ENCODE peak calls at places on chromosomes 12 and 14, in seven cellular contexts. D is fibroblast of mammary gland; L is HFF-Myc; M is adrenal gland; B is AG04449; I is CD8-positive, alpha-beta T cell; Z is mammary epithelial cell. E is an unnamed sample.

GRCh38 chr12:52533686-52534470 is 13.7 kb upstream of the KRT5 start:
- DNase-seq in D (no peak), L (no peak), M (no peak), B (no peak), I (no peak), Z (no peak), E (no peak)

GRCh38 chr14:53539489-53540126 is 386.5 kb upstream of the DDHD1 start:
- DNase-seq in D (peak; percentile 78), L (peak; percentile 80), M (peak; percentile 91), B (no peak), I (peak; percentile 7), Z (peak; percentile 55), E (peak; percentile 81)

GRCh38 chr14:67491741-67492504 is 3.4 kb upstream of the TMEM229B start:
- DNase-seq in D (no peak), L (no peak), M (peak; percentile 82), B (no peak), I (no peak), Z (no peak), E (no peak)

GRCh38 chr12:20257311-20257710 is 111.0 kb upstream of the PDE3A start:
- DNase-seq in D (no peak), L (no peak), M (no peak), B (no peak), I (no peak), Z (no peak), E (no peak)

GRCh38 chr12:131345521-131346436 is 365.1 kb upstream of the SFSWAP start:
- DNase-seq in D (no peak), L (no peak), M (no peak), B (no peak), I (no peak), Z (no peak), E (no peak)

GRCh38 chr12:46361667-46362034 is 10.9 kb downstream of the SLC38A2 start:
- DNase-seq in D (no peak), L (no peak), M (no peak), B (no peak), I (no peak), Z (no peak), E (no peak)

GRCh38 chr12:19671695-19672094 is 232.4 kb downstream of the AEBP2 start:
- DNase-seq in D (peak; percentile 17), L (peak; percentile 38), M (no peak), B (no peak), I (no peak), Z (no peak), E (no peak)

GRCh38 chr12:9992296-9992695 is 6.6 kb downstream of the CLEC1B start:
- DNase-seq in D (no peak), L (no peak), M (no peak), B (no peak), I (no peak), Z (no peak), E (no peak)

GRCh38 chr12:2267624-2268477 is 215.1 kb downstream of the CACNA1C start:
- DNase-seq in D (peak; percentile 75), L (no peak), M (no peak), B (no peak), I (no peak), Z (peak; percentile 19), E (no peak)

DNA sequence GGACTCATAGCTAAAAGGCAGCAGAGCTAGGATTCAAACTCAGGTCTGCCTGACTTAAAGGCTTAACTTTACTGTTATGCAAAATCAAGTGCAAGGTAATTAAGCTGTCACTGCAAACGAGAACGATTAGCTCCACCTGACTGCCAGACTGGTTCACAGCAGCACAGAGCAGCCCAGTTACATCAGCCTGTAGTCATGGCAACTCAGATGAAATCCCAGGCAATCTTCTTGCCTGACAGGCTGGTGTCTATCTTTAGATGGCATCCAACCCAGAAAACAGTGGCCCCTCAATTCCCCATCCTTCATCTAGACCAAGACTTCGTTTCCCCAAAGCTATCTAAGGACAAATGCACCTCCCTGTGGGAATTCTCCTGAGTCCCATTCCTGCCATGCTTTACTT is 77.3 kb upstream of the ACTN1 start:
- DNase-seq in D (peak; percentile 47), L (no peak), M (peak; percentile 77), B (no peak), I (peak; percentile 16), Z (peak; percentile 40), E (no peak)
- TF ChIP-seq CTCF in D (no peak), L (no peak), M (no peak), B (peak; percentile 9), I (no peak), Z (peak; percentile 57), E (no peak)

GRCh38 chr12:112161711-112162110 is 36.4 kb downstream of the TRAFD1 start:
- DNase-seq in D (peak; percentile 7), L (no peak), M (no peak), B (no peak), I (no peak), Z (no peak), E (no peak)

GRCh38 chr12:112162261-112162790 is 37.0 kb downstream of the TRAFD1 start:
- DNase-seq in D (no peak), L (no peak), M (no peak), B (no peak), I (no peak), Z (no peak), E (no peak)

GRCh38 chr12:112164326-112164660 is 38.9 kb downstream of the TRAFD1 start:
- DNase-seq in D (no peak), L (no peak), M (no peak), B (no peak), I (no peak), Z (no peak), E (no peak)

GRCh38 chr12:112163471-112164325 is 38.3 kb downstream of the TRAFD1 start:
- DNase-seq in D (no peak), L (no peak), M (no peak), B (no peak), I (no peak), Z (no peak), E (no peak)

DNA sequence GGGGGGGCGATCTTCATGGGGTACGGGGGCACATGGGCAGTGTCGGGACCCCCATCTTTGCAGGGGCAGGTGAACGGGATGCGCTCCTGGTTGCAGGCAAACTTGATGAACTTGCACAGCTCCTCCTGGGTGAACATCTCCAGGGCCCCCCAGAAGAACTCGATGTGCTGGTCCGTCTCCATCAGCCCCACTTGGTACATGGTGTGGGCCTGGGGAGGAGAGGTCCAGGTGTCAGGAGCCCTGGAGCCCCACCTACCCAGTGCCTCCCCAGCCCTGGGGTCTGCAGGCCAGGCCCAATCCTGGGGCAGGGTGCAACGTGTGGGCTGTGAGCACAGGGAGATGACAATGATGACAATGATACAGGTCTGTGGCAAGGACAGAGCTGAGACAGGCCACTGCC is 37.7 kb downstream of the TRAFD1 start:
- DNase-seq in D (no peak), L (no peak), M (no peak), B (no peak), I (no peak), Z (no peak), E (no peak)
- TF ChIP-seq CTCF in D (no peak), L (no peak), M (no peak), B (no peak), I (no peak), Z (no peak), E (no peak)

DNA sequence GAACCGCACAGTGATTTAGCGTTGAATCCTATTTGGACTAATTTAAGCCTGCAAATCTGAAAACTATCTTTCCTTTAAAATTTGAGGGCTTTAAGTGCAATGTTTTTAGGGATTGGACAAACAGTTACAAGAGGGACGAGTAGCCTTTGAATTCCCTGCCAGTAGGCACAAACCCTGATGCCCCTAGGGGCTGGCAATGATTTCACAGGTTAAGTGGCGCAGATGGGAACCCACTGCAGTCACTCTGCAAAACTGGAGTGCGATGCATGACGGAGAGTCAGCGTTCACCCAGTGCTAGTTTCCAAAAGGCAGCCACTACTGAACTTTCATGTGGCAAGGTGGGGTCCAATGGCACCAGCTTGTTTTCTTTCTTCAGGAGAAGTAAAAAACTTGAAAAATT is 99.4 kb upstream of the FRMD6 start:
- DNase-seq in D (no peak), L (no peak), M (no peak), B (no peak), I (no peak), Z (no peak), E (no peak)
- TF ChIP-seq CTCF in D (peak; percentile 2), L (no peak), M (no peak), B (no peak), I (no peak), Z (peak; percentile 30), E (peak; percentile 49)

DNA sequence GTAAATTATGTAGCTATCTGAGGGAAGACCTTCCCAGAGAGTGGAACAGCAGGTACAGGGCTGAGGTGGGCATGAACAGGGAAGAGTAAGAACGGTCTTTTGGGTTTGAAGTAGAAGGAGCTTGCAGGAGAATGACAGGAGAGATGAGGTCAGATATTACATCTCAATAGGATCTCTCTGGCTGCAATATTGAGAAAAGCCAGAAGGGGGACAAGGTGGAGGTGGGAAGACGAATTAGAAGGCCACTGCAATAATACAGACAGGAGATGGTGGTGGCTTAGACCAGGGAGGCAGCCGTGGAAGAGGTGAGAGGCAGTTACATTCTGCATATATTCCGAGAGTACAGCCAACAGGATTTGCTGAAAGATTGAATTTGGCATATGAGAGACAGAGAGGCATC is 310.2 kb downstream of the APAF1 start:
- DNase-seq in D (peak; percentile 19), L (no peak), M (no peak), B (no peak), I (no peak), Z (peak; percentile 36), E (no peak)
- TF ChIP-seq CTCF in D (peak; percentile 44), L (peak; percentile 9), M (no peak), B (peak; percentile 14), I (no peak), Z (peak; percentile 64), E (peak; percentile 64)

DNA sequence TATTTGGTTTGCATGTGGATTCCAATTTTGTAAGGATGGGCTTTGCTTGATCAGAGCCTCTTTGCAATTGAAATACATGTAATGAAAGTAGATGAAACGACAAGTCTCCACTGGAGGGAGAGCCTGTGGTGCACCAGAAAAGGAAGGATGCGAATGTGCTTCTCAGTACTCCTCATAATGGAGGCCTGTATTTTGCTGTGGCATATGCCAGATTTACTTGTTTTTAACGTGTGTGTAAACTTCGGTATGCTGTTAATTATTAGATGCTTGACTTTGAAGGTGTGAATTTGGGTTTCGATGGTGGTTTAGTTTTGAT is 2.8 kb downstream of the DYRK2 start:
- DNase-seq in D (peak; percentile 62), L (no peak), M (no peak), B (no peak), I (peak; percentile 42), Z (peak; percentile 23), E (no peak)
- TF ChIP-seq CTCF in D (peak; percentile 40), L (peak; percentile 26), M (no peak), B (peak; percentile 43), I (no peak), Z (peak; percentile 29), E (peak; percentile 53)

GRCh38 chr14:103343164-103343879 is 9.3 kb downstream of the EIF5 start:
- DNase-seq in D (peak; percentile 15), L (no peak), M (no peak), B (no peak), I (no peak), Z (no peak), E (no peak)
- TF ChIP-seq CTCF in D (no peak), L (no peak), M (no peak), B (no peak), I (no peak), Z (no peak), E (no peak)

GRCh38 chr12:87344699-87345098 is 684.5 kb downstream of the C12orf50 start:
- DNase-seq in D (no peak), L (no peak), M (no peak), B (no peak), I (no peak), Z (no peak), E (no peak)
- TF ChIP-seq CTCF in D (peak; percentile 11), L (no peak), M (no peak), B (no peak), I (no peak), Z (peak; percentile 52), E (peak; percentile 35)

E was measured in type B pancreatic cell.